ENCODE peak calls at places on chromosomes 2 and 18, in four cellular contexts. F is tibial nerve, Z is endothelial cell of umbilical vein, V is spleen. L is an unnamed sample.

GRCh38 chr2:26002617-26003310 is 20.5 kb upstream of the KIF3C start:
- DNase-seq in F (no peak), Z (no peak), V (peak), L (peak)

GRCh38 chr2:142082363-142082762 is 48.5 kb downstream of the LRP1B start:
- DNase-seq in F (no peak), Z (no peak), V (peak), L (no peak)

GRCh38 chr18:68438983-68439382 is 275.9 kb downstream of the TMX3 start:
- DNase-seq in F (no peak), Z (no peak), V (no peak), L (no peak)

GRCh38 chr2:121202541-121203310 is 82.3 kb downstream of the TFCP2L1 start:
- DNase-seq in F (no peak), Z (no peak), V (peak), L (no peak)

GRCh38 chr2:224838335-224838734 is 122.2 kb upstream of the CCDC195 start:
- DNase-seq in F (no peak), Z (peak), V (no peak), L (no peak)

GRCh38 chr2:166230024-166230723 is 102.4 kb upstream of the SCN1A start:
- DNase-seq in F (no peak), Z (peak), V (no peak), L (no peak)

GRCh38 chr18:21450503-21450902 is 150.0 kb downstream of the ESCO1 start:
- DNase-seq in F (no peak), Z (no peak), V (no peak), L (no peak)

GRCh38 chr2:121480826-121481225 is 49.9 kb upstream of the RNU4ATAC start:
- DNase-seq in F (no peak), Z (peak), V (no peak), L (no peak)

GRCh38 chr18:79587298-79588125 is 92.1 kb upstream of the CTDP1 start:
- DNase-seq in F (peak), Z (no peak), V (peak), L (no peak)

GRCh38 chr18:24530630-24531111 is 70.2 kb downstream of the HRH4 start:
- DNase-seq in F (no peak), Z (peak), V (no peak), L (peak)

GRCh38 chr18:69998523-69998987 is 50.9 kb upstream of the CD226 start:
- DNase-seq in F (no peak), Z (no peak), V (no peak), L (no peak)

GRCh38 chr18:40423291-40423690 is 1531.7 kb upstream of the PIK3C3 start:
- DNase-seq in F (no peak), Z (no peak), V (no peak), L (no peak)

GRCh38 chr2:109282360-109282759 is 153.4 kb downstream of the SH3RF3 start:
- DNase-seq in F (no peak), Z (no peak), V (no peak), L (no peak)
- TF ChIP-seq POLR2A in F (no peak), Z (no peak), V (no peak), L (no peak)

DNA sequence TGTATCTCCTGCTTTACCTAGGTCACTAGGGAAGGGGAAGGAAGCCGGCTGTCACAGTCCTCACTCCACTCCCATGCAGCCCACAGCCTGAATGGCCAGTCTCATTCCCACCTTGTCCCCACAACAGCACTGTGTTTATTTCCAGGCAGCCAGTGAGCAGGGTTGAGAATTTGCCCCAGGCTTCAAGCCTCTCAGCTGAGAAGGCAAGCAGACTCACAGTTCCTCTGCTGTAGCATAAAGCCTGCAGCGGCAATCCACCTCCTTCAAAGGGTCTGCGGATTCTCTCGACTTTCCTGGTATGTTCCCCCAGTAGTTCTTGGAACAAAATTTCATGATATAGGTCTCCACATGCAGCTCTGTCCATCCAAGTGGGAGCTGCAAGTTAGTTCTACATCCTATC is 262.9 kb upstream of the GULP1 start:
- DNase-seq in F (no peak), Z (no peak), V (no peak), L (no peak)
- TF ChIP-seq POLR2A in F (no peak), Z (no peak), V (no peak), L (no peak)

GRCh38 chr2:102000012-102000411 is 8.3 kb downstream of the IL1R2 start:
- DNase-seq in F (no peak), Z (no peak), V (no peak), L (no peak)
- TF ChIP-seq POLR2A in F (no peak), Z (no peak), V (no peak), L (no peak)

GRCh38 chr2:6866239-6866745 is 585 bp upstream of the CMPK2 start:
- DNase-seq in F (no peak), Z (peak), V (peak), L (peak)

GRCh38 chr2:6864938-6865345 is 765 bp downstream of the CMPK2 start:
- DNase-seq in F (no peak), Z (no peak), V (peak), L (peak)

GRCh38 chr2:6866982-6867381 is 1.3 kb upstream of the CMPK2 start:
- DNase-seq in F (no peak), Z (no peak), V (no peak), L (no peak)

GRCh38 chr2:6864251-6864758 is 1.4 kb downstream of the CMPK2 start:
- DNase-seq in F (no peak), Z (no peak), V (no peak), L (no peak)

GRCh38 chr2:6865346-6866238 is at the start of gene CMPK2:
- DNase-seq in F (peak), Z (peak), V (peak), L (peak)
- TF ChIP-seq POLR2A in F (no peak), Z (no peak), V (no peak), L (peak)

L was measured in adrenal gland.